ENCODE peak calls at places on chromosomes 1 and 21, in four cellular contexts. One of them, this sample, is unnamed.

GRCh38 chr1:1332774-1333480 is 1.8 kb downstream of the TAS1R3 start:
- DNase-seq in mesendoderm: no peak
- DNase-seq in MM.1S: no peak
- DNase-seq in keratinocyte: no peak
- DNase-seq in this sample: peak

GRCh38 chr1:153541641-153542569 is 1.2 kb upstream of the S100A5 start:
- DNase-seq in mesendoderm: no peak
- DNase-seq in keratinocyte: no peak
- DNase-seq in MM.1S: no peak
- DNase-seq in this sample: no peak

GRCh38 chr1:84871181-84871580 is 21.8 kb downstream of the LPAR3 start:
- DNase-seq in MM.1S: no peak
- DNase-seq in mesendoderm: no peak
- DNase-seq in keratinocyte: no peak
- DNase-seq in this sample: no peak

GRCh38 chr1:13892671-13893325 is 192.8 kb downstream of the PRDM2 start:
- DNase-seq in MM.1S: no peak
- DNase-seq in mesendoderm: peak
- DNase-seq in keratinocyte: no peak
- DNase-seq in this sample: no peak

GRCh38 chr1:167186198-167186750 is 34.4 kb upstream of the POU2F1 start:
- DNase-seq in mesendoderm: no peak
- DNase-seq in MM.1S: no peak
- DNase-seq in keratinocyte: no peak
- DNase-seq in this sample: no peak

GRCh38 chr1:63867429-63868176 is 93.8 kb downstream of the ROR1 start:
- DNase-seq in mesendoderm: no peak
- DNase-seq in keratinocyte: no peak
- DNase-seq in MM.1S: no peak
- DNase-seq in this sample: no peak

GRCh38 chr1:232306269-232306911 is 323.5 kb downstream of the SIPA1L2 start:
- DNase-seq in mesendoderm: peak
- DNase-seq in MM.1S: no peak
- DNase-seq in keratinocyte: no peak
- DNase-seq in this sample: no peak

GRCh38 chr21:43609501-43610340 is 49.6 kb downstream of the HSF2BP start:
- DNase-seq in keratinocyte: no peak
- DNase-seq in mesendoderm: no peak
- DNase-seq in MM.1S: no peak
- DNase-seq in this sample: peak

GRCh38 chr1:186927884-186928283 is 99.1 kb downstream of the PLA2G4A start:
- DNase-seq in MM.1S: no peak
- DNase-seq in keratinocyte: no peak
- DNase-seq in mesendoderm: peak
- DNase-seq in this sample: peak

GRCh38 chr1:22454476-22455056 is 2.9 kb downstream of the ZBTB40 start:
- DNase-seq in mesendoderm: no peak
- DNase-seq in keratinocyte: no peak
- DNase-seq in MM.1S: no peak
- DNase-seq in this sample: no peak

GRCh38 chr1:8004803-8005573 is 21.1 kb downstream of the ERRFI1 start:
- DNase-seq in mesendoderm: peak
- DNase-seq in MM.1S: no peak
- DNase-seq in keratinocyte: peak
- DNase-seq in this sample: peak

GRCh38 chr21:26170471-26171309 is at the start of gene APP:
- DNase-seq in mesendoderm: peak
- DNase-seq in keratinocyte: no peak
- DNase-seq in MM.1S: peak
- DNase-seq in this sample: peak

GRCh38 chr21:41419921-41420862 is 5.8 kb upstream of the MX1 start:
- DNase-seq in mesendoderm: peak
- DNase-seq in MM.1S: peak
- DNase-seq in keratinocyte: peak
- DNase-seq in this sample: peak

GRCh38 chr1:167490765-167491164 is 27.6 kb downstream of the CD247 start:
- DNase-seq in MM.1S: no peak
- DNase-seq in keratinocyte: no peak
- DNase-seq in mesendoderm: no peak
- DNase-seq in this sample: no peak

GRCh38 chr1:173865468-173866164 is 2.2 kb downstream of the GAS5 start:
- DNase-seq in MM.1S: no peak
- DNase-seq in mesendoderm: no peak
- DNase-seq in keratinocyte: no peak
- DNase-seq in this sample: no peak

GRCh38 chr1:2276803-2277580 is 48.9 kb downstream of the SKI start:
- DNase-seq in MM.1S: no peak
- DNase-seq in mesendoderm: no peak
- DNase-seq in keratinocyte: no peak
- DNase-seq in this sample: no peak

GRCh38 chr1:181603735-181604410 is 120.6 kb downstream of the CACNA1E start:
- DNase-seq in keratinocyte: no peak
- DNase-seq in MM.1S: no peak
- DNase-seq in mesendoderm: no peak
- DNase-seq in this sample: no peak

GRCh38 chr1:239363920-239364319 is 22.4 kb upstream of the CHRM3 start:
- DNase-seq in keratinocyte: no peak
- DNase-seq in MM.1S: no peak
- DNase-seq in mesendoderm: no peak
- DNase-seq in this sample: no peak

GRCh38 chr1:115067460-115067859 is 21.8 kb downstream of the TSPAN2 start:
- DNase-seq in MM.1S: no peak
- DNase-seq in keratinocyte: peak
- DNase-seq in mesendoderm: no peak
- DNase-seq in this sample: peak

GRCh38 chr1:169809370-169810095 is 14.8 kb upstream of the METTL18 start:
- DNase-seq in keratinocyte: no peak
- DNase-seq in mesendoderm: peak
- DNase-seq in MM.1S: peak
- DNase-seq in this sample: peak

GRCh38 chr1:201535046-201535777 is 3.7 kb upstream of the NAV1 start:
- DNase-seq in MM.1S: no peak
- DNase-seq in mesendoderm: no peak
- DNase-seq in keratinocyte: no peak
- DNase-seq in this sample: peak

GRCh38 chr1:175508320-175509110 is 234.9 kb downstream of the TNR start:
- DNase-seq in keratinocyte: no peak
- DNase-seq in mesendoderm: no peak
- DNase-seq in MM.1S: no peak
- DNase-seq in this sample: peak

GRCh38 chr1:204338359-204338758 is 21.4 kb downstream of the PLEKHA6 start:
- DNase-seq in MM.1S: no peak
- DNase-seq in mesendoderm: no peak
- DNase-seq in keratinocyte: no peak
- DNase-seq in this sample: no peak

GRCh38 chr1:180842890-180843289 is 69.8 kb upstream of the KIAA1614 start:
- DNase-seq in keratinocyte: no peak
- DNase-seq in MM.1S: no peak
- DNase-seq in mesendoderm: peak
- DNase-seq in this sample: no peak

DNA sequence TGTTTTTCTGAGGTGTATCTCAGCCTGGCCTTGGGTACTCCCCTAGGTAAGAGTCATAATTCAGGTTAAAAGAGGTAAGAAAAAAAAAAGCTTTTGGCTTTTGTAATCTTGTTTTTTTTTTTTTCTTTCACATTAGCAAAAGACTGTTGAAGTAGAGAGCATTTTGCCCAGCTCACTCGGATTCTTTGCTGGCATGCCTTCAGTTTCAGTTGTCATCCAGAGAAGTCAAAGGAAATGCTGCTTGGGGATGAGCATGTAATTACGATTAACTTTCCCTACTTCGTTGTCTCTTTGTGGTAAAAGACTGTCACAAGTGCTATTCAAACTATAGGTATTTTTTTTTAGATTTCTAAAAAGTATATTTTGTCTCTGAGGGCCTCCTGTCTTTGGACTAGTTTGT is 6.3 kb downstream of the BACH1 start:
- DNase-seq in MM.1S: no peak
- DNase-seq in mesendoderm: no peak
- DNase-seq in keratinocyte: no peak
- DNase-seq in this sample: no peak
- H3K27ac ChIP-seq in MM.1S: no peak
- H3K27ac ChIP-seq in mesendoderm: no peak
- H3K27ac ChIP-seq in keratinocyte: no peak
- H3K27ac ChIP-seq in this sample: no peak

GRCh38 chr1:116908266-116908665 is 1.4 kb upstream of the PTGFRN start:
- DNase-seq in mesendoderm: no peak
- DNase-seq in MM.1S: no peak
- DNase-seq in keratinocyte: no peak
- DNase-seq in this sample: no peak

GRCh38 chr1:116911166-116911553 is 1.4 kb downstream of the PTGFRN start:
- DNase-seq in MM.1S: no peak
- DNase-seq in mesendoderm: no peak
- DNase-seq in keratinocyte: no peak
- DNase-seq in this sample: no peak

GRCh38 chr1:116908821-116909510 is 750 bp upstream of the PTGFRN start:
- DNase-seq in mesendoderm: peak
- DNase-seq in keratinocyte: no peak
- DNase-seq in MM.1S: no peak
- DNase-seq in this sample: no peak

GRCh38 chr1:116910379-116911165 is 856 bp downstream of the PTGFRN start:
- DNase-seq in mesendoderm: peak
- DNase-seq in keratinocyte: no peak
- DNase-seq in MM.1S: no peak
- DNase-seq in this sample: peak

GRCh38 chr1:116909511-116910378 is at the start of gene PTGFRN:
- DNase-seq in keratinocyte: no peak
- DNase-seq in mesendoderm: peak
- DNase-seq in MM.1S: no peak
- DNase-seq in this sample: peak
- H3K27ac ChIP-seq in keratinocyte: peak
- H3K27ac ChIP-seq in mesendoderm: peak
- H3K27ac ChIP-seq in MM.1S: no peak
- H3K27ac ChIP-seq in this sample: peak

GRCh38 chr21:42539342-42539741 is 25.7 kb downstream of the SLC37A1 start:
- DNase-seq in keratinocyte: no peak
- DNase-seq in MM.1S: no peak
- DNase-seq in mesendoderm: no peak
- DNase-seq in this sample: no peak
- H3K27ac ChIP-seq in keratinocyte: no peak
- H3K27ac ChIP-seq in MM.1S: no peak
- H3K27ac ChIP-seq in mesendoderm: no peak
- H3K27ac ChIP-seq in this sample: no peak

GRCh38 chr1:9100471-9101043 is 28.3 kb downstream of the GPR157 start:
- DNase-seq in keratinocyte: no peak
- DNase-seq in MM.1S: no peak
- DNase-seq in mesendoderm: no peak
- DNase-seq in this sample: no peak

GRCh38 chr1:9099555-9099954 is 29.3 kb downstream of the GPR157 start:
- DNase-seq in mesendoderm: no peak
- DNase-seq in keratinocyte: no peak
- DNase-seq in MM.1S: no peak
- DNase-seq in this sample: no peak

GRCh38 chr1:9105336-9105867 is 23.5 kb downstream of the GPR157 start:
- DNase-seq in keratinocyte: no peak
- DNase-seq in mesendoderm: no peak
- DNase-seq in MM.1S: no peak
- DNase-seq in this sample: no peak

GRCh38 chr1:9097947-9098705 is 28.7 kb upstream of the SLC2A5 start:
- DNase-seq in MM.1S: no peak
- DNase-seq in mesendoderm: no peak
- DNase-seq in keratinocyte: no peak
- DNase-seq in this sample: no peak

DNA sequence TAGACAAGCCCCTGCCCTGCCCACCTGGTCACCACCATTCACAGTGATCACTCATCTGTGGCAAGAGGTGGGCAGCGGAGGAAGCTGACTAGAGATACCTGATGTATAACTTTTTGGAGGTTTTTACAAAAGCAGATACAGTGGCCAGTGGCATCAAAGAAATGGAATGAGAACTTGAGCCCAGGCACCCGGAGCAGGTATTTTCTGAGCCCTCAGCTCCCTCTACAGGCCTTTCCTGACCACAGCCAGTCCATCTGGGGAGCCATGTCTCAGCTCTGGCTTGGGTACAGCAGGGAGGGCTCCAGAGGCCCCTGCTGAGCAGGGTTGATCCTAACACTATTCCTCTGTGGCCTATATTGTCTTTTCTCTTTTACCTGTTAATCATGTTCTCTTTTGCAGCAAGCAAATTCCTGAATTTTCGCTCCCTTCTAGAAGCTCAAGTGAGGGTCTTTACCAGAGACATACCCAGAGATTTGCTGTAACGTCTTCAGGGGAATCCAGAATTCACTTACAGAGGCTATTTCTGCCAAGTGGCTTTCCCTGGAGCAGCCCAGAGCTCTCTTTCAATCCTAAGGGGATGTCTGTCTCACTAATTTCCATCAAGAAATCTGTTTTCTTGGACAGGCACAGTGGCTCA is 27.3 kb downstream of the GPR157 start:
- DNase-seq in mesendoderm: peak
- DNase-seq in keratinocyte: no peak
- DNase-seq in MM.1S: peak
- DNase-seq in this sample: peak
- H3K27ac ChIP-seq in mesendoderm: no peak
- H3K27ac ChIP-seq in keratinocyte: no peak
- H3K27ac ChIP-seq in MM.1S: no peak
- H3K27ac ChIP-seq in this sample: no peak

This sample was measured in mammary epithelial cell.